ENCODE peak calls at places on chromosomes 6 and 20, in five cellular contexts. Q, C, Z, M and K are unnamed samples.

GRCh38 chr6:53369876-53370515 is 21.2 kb upstream of the ELOVL5 start:
- DNase-seq in M (peak), Z (no peak), Q (no peak), C (no peak), K (no peak)

GRCh38 chr6:54377776-54378175 is 69.5 kb downstream of the TINAG start:
- DNase-seq in M (peak), Q (no peak), Z (no peak), C (no peak), K (no peak)

GRCh38 chr20:51955756-51956155 is 153.4 kb upstream of the SALL4 start:
- DNase-seq in C (no peak), M (peak), Q (no peak), Z (peak), K (no peak)

GRCh38 chr20:25256226-25256859 is 8.5 kb downstream of the PYGB start:
- DNase-seq in Q (no peak), C (no peak), M (no peak), Z (no peak), K (no peak)

GRCh38 chr20:35363190-35363589 is 48.6 kb downstream of the UQCC1 start:
- DNase-seq in Q (no peak), C (no peak), M (peak), Z (no peak), K (no peak)

GRCh38 chr6:42344756-42345155 is 107.0 kb downstream of the TRERF1 start:
- DNase-seq in C (no peak), Z (no peak), M (no peak), Q (no peak), K (no peak)

GRCh38 chr6:75207211-75207984 is 1.5 kb upstream of the COL12A1 start:
- DNase-seq in M (peak), C (no peak), Q (no peak), Z (no peak), K (no peak)

GRCh38 chr6:41779793-41780622 is at the start of gene FRS3:
- DNase-seq in Q (peak), Z (peak), C (peak), M (peak), K (peak)

GRCh38 chr6:106520711-106521367 is 108.5 kb downstream of the RTN4IP1 start:
- DNase-seq in C (no peak), Q (no peak), M (no peak), Z (no peak), K (no peak)

GRCh38 chr6:27503436-27504030 is 30.6 kb upstream of the ZNF184 start:
- DNase-seq in C (peak), Q (peak), Z (peak), M (peak), K (peak)

GRCh38 chr6:6559994-6560393 is 28.5 kb upstream of the LY86 start:
- DNase-seq in Q (no peak), M (no peak), C (no peak), Z (no peak), K (no peak)